ENCODE peak calls at places on chromosomes 16 and 17, in nine cellular contexts. T is CD8-positive, alpha-beta T cell; M is activated T-cell treated with anti-CD3 and anti-CD28 coated beads, Interleukin-2, amount 50 U/mL, for 72 hours; I is cardiac muscle cell; E is WTC11; F is EL; W is GM03348; D is GM13977; R is left ventricle myocardium superior. J is an unnamed sample.

GRCh38 chr16:79008869-79009179 is 591.7 kb downstream of the MAF start:
- DNase-seq in T (no peak), M (no peak), I (no peak), E (no peak), F (no peak), W (no peak), D (no peak), R (no peak), J (no peak)

GRCh38 chr17:69764137-69764536 is 310.9 kb upstream of the KCNJ16 start:
- DNase-seq in T (no peak), M (no peak), I (no peak), E (no peak), F (no peak), W (no peak), D (no peak), R (no peak), J (no peak)

GRCh38 chr16:83002351-83003334 is 375.9 kb downstream of the CDH13 start:
- DNase-seq in T (no peak), M (no peak), I (no peak), E (no peak), F (peak; percentile 65), W (no peak), D (no peak), R (no peak), J (no peak)

GRCh38 chr17:46995841-46996571 is 17.0 kb upstream of the RPRML start:
- DNase-seq in T (no peak), M (no peak), I (no peak), E (no peak), F (peak; percentile 56), W (peak; percentile 18), D (no peak), R (no peak), J (no peak)

GRCh38 chr16:2964416-2965223 is 545 bp downstream of the KREMEN2 start:
- DNase-seq in T (peak; percentile 64), M (peak; percentile 81), I (peak; percentile 86), E (peak; percentile 98), F (peak; percentile 42), W (peak; percentile 37), D (peak; percentile 96), R (no peak), J (peak; percentile 94)

GRCh38 chr17:43721537-43722268 is 36.9 kb downstream of the SOST start:
- DNase-seq in T (no peak), M (no peak), I (no peak), E (no peak), F (peak; percentile 20), W (no peak), D (no peak), R (no peak), J (peak; percentile 39)

GRCh38 chr17:40564883-40565744 is at the start of gene CCR7:
- DNase-seq in T (peak; percentile 94), M (peak; percentile 89), I (no peak), E (no peak), F (no peak), W (no peak), D (peak; percentile 48), R (no peak), J (no peak)

GRCh38 chr17:55770220-55770870 is 19.5 kb downstream of the PCTP start:
- DNase-seq in T (no peak), M (no peak), I (peak; percentile 64), E (no peak), F (peak; percentile 64), W (peak; percentile 75), D (peak; percentile 48), R (no peak), J (peak; percentile 5)

GRCh38 chr17:68432086-68432864 is 25.0 kb downstream of the WIPI1 start:
- DNase-seq in T (no peak), M (no peak), I (no peak), E (no peak), F (no peak), W (no peak), D (no peak), R (no peak), J (no peak)

J was measured in ELF-1.